ENCODE peak calls at places on chromosomes 11 and 22, in ten cellular contexts. X, I, G, M, F, K, V, O, B and N are unnamed samples.

GRCh38 chr11:75959540-75959939 is 144.5 kb downstream of the UVRAG start:
- DNase-seq in I (no peak), B (no peak), O (no peak), V (no peak), G (no peak), K (no peak), F (no peak), M (no peak), X (no peak), N (no peak)

GRCh38 chr22:42699281-42699681 is 21.4 kb downstream of the A4GALT start:
- DNase-seq in V (no peak), I (no peak), B (no peak), K (no peak), F (no peak), X (peak; percentile 77), G (no peak), M (no peak), O (no peak), N (no peak)

GRCh38 chr11:68966894-68967780 is 13.6 kb downstream of the MRGPRD start:
- DNase-seq in O (no peak), F (no peak), B (no peak), M (no peak), K (no peak), G (peak; percentile 6), I (no peak), V (no peak), X (no peak), N (no peak)

GRCh38 chr22:36741204-36741793 is 34.6 kb downstream of the IFT27 start:
- DNase-seq in X (no peak), B (peak; percentile 13), G (no peak), K (no peak), M (no peak), O (no peak), V (no peak), I (no peak), F (no peak), N (no peak)

GRCh38 chr11:119742263-119742861 is 13.4 kb upstream of the NECTIN1 start:
- DNase-seq in B (no peak), F (no peak), V (peak; percentile 72), X (no peak), M (peak; percentile 46), K (no peak), O (no peak), G (no peak), I (no peak), N (no peak)

GRCh38 chr22:35743466-35743865 is 25.8 kb downstream of the APOL5 start:
- DNase-seq in F (no peak), X (no peak), O (no peak), I (no peak), K (no peak), M (no peak), G (no peak), V (no peak), B (peak; percentile 41), N (no peak)

GRCh38 chr22:47163481-47163875 is 401.0 kb downstream of the TBC1D22A start:
- DNase-seq in F (no peak), X (peak; percentile 63), M (no peak), I (peak; percentile 6), K (no peak), O (no peak), B (no peak), V (no peak), G (peak; percentile 10), N (no peak)

GRCh38 chr11:2317354-2318050 is 15.7 kb downstream of the TSPAN32 start:
- DNase-seq in K (no peak), O (no peak), G (no peak), V (no peak), M (no peak), I (no peak), B (no peak), X (peak; percentile 53), F (no peak), N (no peak)

GRCh38 chr22:45212992-45213751 is 27.5 kb downstream of the KIAA0930 start:
- DNase-seq in X (peak; percentile 75), M (no peak), G (peak; percentile 42), F (no peak), B (peak; percentile 23), I (peak; percentile 49), O (no peak), K (no peak), V (no peak), N (no peak)

GRCh38 chr11:2314525-2315394 is 12.9 kb downstream of the TSPAN32 start:
- DNase-seq in K (no peak), B (peak; percentile 85), G (peak; percentile 98), V (no peak), I (peak; percentile 91), F (peak; percentile 33), M (peak; percentile 96), O (no peak), X (peak; percentile 96), N (no peak)

GRCh38 chr11:70060611-70061293 is 17.4 kb upstream of the ANO1 start:
- DNase-seq in M (no peak), X (no peak), F (no peak), G (no peak), O (no peak), K (no peak), V (no peak), I (no peak), B (no peak), N (no peak)

GRCh38 chr11:19953342-19953741 is 206.9 kb downstream of the DBX1 start:
- DNase-seq in M (no peak), K (no peak), V (no peak), X (no peak), G (no peak), F (no peak), B (peak; percentile 64), I (no peak), O (no peak), N (no peak)

GRCh38 chr11:32487270-32487669 is 51.9 kb upstream of the WT1 start:
- DNase-seq in I (no peak), V (no peak), X (no peak), M (no peak), B (peak; percentile 22), G (no peak), O (peak; percentile 13), K (no peak), F (no peak), N (no peak)

GRCh38 chr11:32494629-32495028 is 59.3 kb upstream of the WT1 start:
- DNase-seq in X (no peak), K (no peak), V (no peak), F (no peak), G (no peak), I (no peak), M (no peak), O (no peak), B (no peak), N (no peak)

GRCh38 chr11:32485733-32486132 is 50.4 kb upstream of the WT1 start:
- DNase-seq in B (no peak), O (no peak), G (no peak), V (no peak), K (no peak), I (no peak), X (no peak), F (no peak), M (no peak), N (no peak)

DNA sequence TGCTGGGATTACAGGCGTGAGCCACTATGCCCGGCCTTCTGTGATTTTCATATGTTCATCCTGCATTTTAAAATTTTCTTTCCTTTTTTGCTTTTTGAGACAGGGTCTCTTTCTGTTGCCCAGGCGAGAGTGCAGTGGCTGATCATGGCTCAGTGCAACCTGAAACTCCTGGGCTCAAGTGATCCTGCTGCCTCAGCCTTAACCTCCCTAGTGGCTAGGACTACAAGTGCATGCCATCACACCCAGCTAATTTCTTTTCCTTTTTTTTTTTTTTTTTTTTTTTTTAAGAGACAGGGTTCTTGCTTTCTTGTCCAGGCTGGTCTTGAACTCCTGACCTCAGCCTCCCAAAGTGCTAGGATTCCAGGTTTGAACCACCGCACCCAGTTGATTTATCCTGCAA is 54.1 kb upstream of the WT1 start:
- DNase-seq in V (peak; percentile 12), B (peak; percentile 22), X (no peak), I (no peak), G (no peak), O (no peak), M (no peak), K (no peak), F (no peak), N (no peak)
- TF ChIP-seq CTCF in V (peak; percentile 27), B (peak; percentile 33), X (no peak), I (no peak), G (no peak), O (no peak), M (no peak), K (no peak), F (no peak), N (no peak)

GRCh38 chr11:97451441-97451840 is 1061.6 kb downstream of the JRKL start:
- DNase-seq in O (no peak), V (no peak), B (no peak), X (no peak), I (no peak), M (no peak), F (no peak), G (no peak), K (no peak), N (no peak)

GRCh38 chr11:97460091-97460490 is 1070.3 kb downstream of the JRKL start:
- DNase-seq in F (no peak), O (no peak), I (no peak), G (no peak), V (no peak), X (no peak), M (no peak), K (no peak), B (no peak), N (no peak)

GRCh38 chr11:97454988-97455387 is 1065.2 kb downstream of the JRKL start:
- DNase-seq in I (no peak), V (no peak), K (no peak), B (peak; percentile 83), M (no peak), F (no peak), G (no peak), O (no peak), X (no peak), N (no peak)
- TF ChIP-seq CTCF in I (peak; percentile 50), V (no peak), K (no peak), B (peak; percentile 77), M (no peak), F (peak; percentile 4), G (no peak), O (no peak), X (peak; percentile 13), N (no peak)

GRCh38 chr11:340539-341512 is 20.2 kb upstream of the IFITM3 start:
- DNase-seq in G (no peak), B (no peak), X (no peak), F (no peak), K (no peak), V (no peak), M (no peak), O (no peak), I (no peak), N (no peak)
- TF ChIP-seq CTCF in G (no peak), B (no peak), X (no peak), F (no peak), K (no peak), V (no peak), M (no peak), O (no peak), I (no peak), N (no peak)

DNA sequence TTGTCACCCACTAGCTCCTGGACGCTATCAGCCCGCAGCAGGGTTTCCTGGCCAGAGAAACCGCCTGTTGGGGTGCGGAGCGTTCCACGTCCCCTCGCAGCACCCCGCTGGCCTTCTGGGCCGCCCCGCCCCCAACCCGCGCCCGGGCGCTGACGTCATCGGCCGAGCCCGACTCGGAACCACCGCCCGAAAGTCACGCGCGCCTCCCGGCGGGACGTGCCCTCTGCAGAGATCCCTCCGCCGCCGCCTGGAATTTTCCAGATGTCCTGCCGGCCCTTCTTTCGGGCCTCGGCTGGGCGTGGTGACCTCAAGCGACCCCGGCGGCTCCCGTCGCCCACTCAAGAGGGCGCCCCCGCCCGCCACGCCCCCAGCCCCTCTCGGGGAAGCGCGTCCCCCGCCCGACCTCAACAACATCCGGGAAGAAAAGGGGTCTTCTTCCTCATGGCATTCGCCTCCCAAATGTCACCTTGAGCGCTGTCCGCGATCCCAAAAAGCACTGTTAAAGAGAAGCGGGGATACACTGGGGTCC is 430 bp upstream of the NEAT1 start:
- DNase-seq in K (peak; percentile 80), F (peak; percentile 96), M (peak; percentile 99), G (peak; percentile 98), V (peak; percentile 97), I (peak; percentile 99), O (peak; percentile 97), B (peak; percentile 99), X (peak; percentile 100), N (peak; percentile 82)
- TF ChIP-seq CTCF in K (no peak), F (no peak), M (peak; percentile 9), G (no peak), V (no peak), I (no peak), O (no peak), B (no peak), X (no peak), N (no peak)